ENCODE peak calls at places on chromosomes 7 and 10, in eight cellular contexts. K, J, S, T, D, L, W and B are unnamed samples.

GRCh38 chr7:140635821-140636220 is 4.8 kb downstream of the DENND2A start:
- DNase-seq in L (no peak), T (no peak), D (no peak), K (no peak), S (no peak), W (no peak), J (no peak), B (no peak)

GRCh38 chr10:129694633-129695356 is 227.8 kb downstream of the MGMT start:
- DNase-seq in J (peak), K (no peak), W (peak), L (no peak), T (no peak), D (no peak), S (no peak), B (no peak)

GRCh38 chr7:90209776-90210175 is 1.8 kb upstream of the STEAP2 start:
- DNase-seq in J (no peak), W (no peak), T (no peak), K (no peak), L (no peak), S (peak), D (no peak), B (no peak)

GRCh38 chr10:48625013-48625412 is 20.1 kb upstream of the ARHGAP22 start:
- DNase-seq in W (no peak), T (no peak), K (no peak), J (no peak), S (peak), D (no peak), L (peak), B (no peak)

GRCh38 chr10:108496131-108496530 is 1331.6 kb upstream of the SORCS1 start:
- DNase-seq in T (no peak), W (no peak), J (no peak), D (no peak), S (peak), K (no peak), L (peak), B (no peak)

GRCh38 chr10:43849551-43849950 is 200.9 kb upstream of the ZNF32 start:
- DNase-seq in T (no peak), K (no peak), S (no peak), J (no peak), L (no peak), D (no peak), W (no peak), B (no peak)

GRCh38 chr7:22390512-22390911 is 33.6 kb upstream of the RAPGEF5 start:
- DNase-seq in W (no peak), S (no peak), L (no peak), J (no peak), K (no peak), T (no peak), D (no peak), B (no peak)

GRCh38 chr10:2928219-2928840 is 139.0 kb upstream of the PFKP start:
- DNase-seq in L (peak), D (peak), J (peak), W (peak), S (peak), K (no peak), T (peak), B (peak)

GRCh38 chr10:98748298-98748697 is 301.6 kb upstream of the HPS1 start:
- DNase-seq in S (peak), L (peak), K (no peak), D (peak), T (no peak), W (no peak), J (no peak), B (peak)

GRCh38 chr7:40015790-40016296 is 65.8 kb downstream of the CDK13 start:
- DNase-seq in L (peak), W (no peak), T (no peak), K (no peak), J (peak), S (peak), D (no peak), B (no peak)

GRCh38 chr7:75987026-75987804 is 7.2 kb downstream of the TMEM120A start:
- DNase-seq in J (no peak), D (no peak), L (no peak), W (no peak), K (no peak), T (no peak), S (no peak), B (no peak)